ENCODE peak calls at places on chromosomes 16 and 17, in six cellular contexts. T is mesenchymal stem cell, F is H9, S is IMR-90, M is trophoblast cell, A is H1. I is an unnamed sample.
A peak's percentile ranks its signal among the peaks of the same experiment; 100 is the strongest.

GRCh38 chr17:37116802-37117201 is 168.0 kb downstream of the AATF start:
- DNase-seq in T (no peak), M (no peak), F (peak; percentile 24), A (no peak), S (no peak), I (no peak)

GRCh38 chr17:71188811-71189492 is 931.9 kb upstream of the SOX9 start:
- DNase-seq in A (no peak), S (peak; percentile 95), T (peak; percentile 94), F (no peak), M (peak; percentile 9), I (no peak)

GRCh38 chr16:26995522-26995921 is 71.2 kb upstream of the C16orf82 start:
- DNase-seq in M (no peak), F (no peak), A (no peak), T (no peak), S (no peak), I (no peak)

GRCh38 chr16:48946687-48947370 is 334.8 kb downstream of the CBLN1 start:
- DNase-seq in M (no peak), S (no peak), A (no peak), F (no peak), T (peak; percentile 62), I (no peak)

GRCh38 chr17:32673964-32674363 is 187.2 kb downstream of the CDK5R1 start:
- DNase-seq in F (no peak), M (peak; percentile 94), T (no peak), A (no peak), S (no peak), I (no peak)

GRCh38 chr17:82289822-82290541 is 16.5 kb upstream of the CSNK1D start:
- DNase-seq in T (no peak), M (no peak), F (no peak), S (no peak), A (no peak), I (no peak)

GRCh38 chr16:2818278-2818876 is 1.3 kb downstream of the PRSS21 start:
- DNase-seq in A (no peak), M (peak; percentile 41), S (no peak), F (no peak), T (no peak), I (no peak)

GRCh38 chr17:41917957-41918391 is 777 bp downstream of the ACLY start:
- DNase-seq in F (no peak), A (peak; percentile 51), M (no peak), S (peak; percentile 31), T (peak; percentile 44), I (no peak)

GRCh38 chr16:56513972-56514371 is 5.9 kb downstream of the BBS2 start:
- DNase-seq in A (no peak), S (peak; percentile 74), F (peak; percentile 45), T (peak; percentile 75), M (peak; percentile 65), I (no peak)

GRCh38 chr17:80198144-80198661 is 21.9 kb downstream of the SGSH start:
- DNase-seq in A (peak; percentile 58), S (no peak), T (no peak), F (peak; percentile 74), M (peak; percentile 82), I (no peak)

GRCh38 chr16:67086829-67087228 is 22.9 kb upstream of the PHAF1 start:
- DNase-seq in M (no peak), F (no peak), S (peak; percentile 69), T (peak; percentile 20), A (no peak), I (no peak)

GRCh38 chr17:82384730-82385429 is 13.3 kb downstream of the UTS2R start:
- DNase-seq in F (peak; percentile 64), T (peak; percentile 22), M (peak; percentile 73), A (no peak), S (peak; percentile 41), I (no peak)

GRCh38 chr16:70572050-70572925 is 48.7 kb downstream of the SF3B3 start:
- DNase-seq in S (no peak), A (no peak), T (no peak), F (no peak), M (no peak), I (no peak)

GRCh38 chr17:63641678-63642077 is 19.5 kb downstream of the MAP3K3 start:
- DNase-seq in M (peak; percentile 10), F (no peak), A (no peak), S (no peak), T (no peak), I (no peak)

GRCh38 chr16:25228372-25228771 is 11.6 kb downstream of the AQP8 start:
- DNase-seq in F (peak; percentile 66), A (no peak), S (no peak), T (no peak), M (no peak), I (no peak)

GRCh38 chr16:2026461-2027023 is at the start of gene NHERF2:
- DNase-seq in S (no peak), M (peak; percentile 46), A (no peak), F (no peak), T (peak; percentile 40), I (no peak)

GRCh38 chr17:42518046-42518754 is 17.8 kb upstream of the NAGLU start:
- DNase-seq in F (peak; percentile 22), T (peak; percentile 98), M (peak; percentile 79), S (peak; percentile 98), A (no peak), I (no peak)

GRCh38 chr17:70767102-70767701 is 597.9 kb downstream of the KCNJ2 start:
- DNase-seq in T (peak; percentile 47), A (no peak), M (peak; percentile 30), F (no peak), S (peak; percentile 59), I (peak; percentile 12)

GRCh38 chr16:12436201-12436657 is 367.5 kb downstream of the CPPED1 start:
- DNase-seq in F (peak; percentile 70), M (no peak), S (no peak), A (peak; percentile 74), T (no peak), I (peak; percentile 12)

GRCh38 chr16:2121853-2122252 is 13.8 kb downstream of the PKD1 start:
- DNase-seq in T (no peak), A (no peak), M (no peak), S (no peak), F (no peak), I (no peak)

GRCh38 chr16:4264546-4264945 is 8.3 kb downstream of the TFAP4 start:
- DNase-seq in A (no peak), F (peak; percentile 32), S (no peak), T (no peak), M (no peak), I (no peak)

GRCh38 chr16:27313422-27314160 is at the start of gene IL4R:
- DNase-seq in T (peak; percentile 90), S (peak; percentile 77), F (peak; percentile 50), M (peak; percentile 80), A (peak; percentile 73), I (peak; percentile 48)

GRCh38 chr17:21278304-21279197 is 6.0 kb upstream of the MAP2K3 start:
- DNase-seq in A (no peak), T (no peak), S (no peak), M (no peak), F (no peak), I (no peak)

GRCh38 chr17:48553837-48554236 is 8.9 kb upstream of the HOXB2 start:
- DNase-seq in M (no peak), A (no peak), S (peak; percentile 34), F (no peak), T (peak; percentile 41), I (no peak)

GRCh38 chr16:30163538-30163937 is 19.9 kb upstream of the CORO1A start:
- DNase-seq in M (no peak), S (no peak), A (no peak), T (no peak), F (no peak), I (no peak)

GRCh38 chr17:60523822-60524221 is 2.2 kb downstream of the APPBP2 start:
- DNase-seq in F (no peak), M (no peak), S (no peak), A (no peak), T (no peak), I (no peak)

GRCh38 chr17:75147878-75148546 is 6.3 kb downstream of the JPT1 start:
- DNase-seq in A (no peak), S (no peak), T (no peak), F (no peak), M (no peak), I (no peak)

DNA sequence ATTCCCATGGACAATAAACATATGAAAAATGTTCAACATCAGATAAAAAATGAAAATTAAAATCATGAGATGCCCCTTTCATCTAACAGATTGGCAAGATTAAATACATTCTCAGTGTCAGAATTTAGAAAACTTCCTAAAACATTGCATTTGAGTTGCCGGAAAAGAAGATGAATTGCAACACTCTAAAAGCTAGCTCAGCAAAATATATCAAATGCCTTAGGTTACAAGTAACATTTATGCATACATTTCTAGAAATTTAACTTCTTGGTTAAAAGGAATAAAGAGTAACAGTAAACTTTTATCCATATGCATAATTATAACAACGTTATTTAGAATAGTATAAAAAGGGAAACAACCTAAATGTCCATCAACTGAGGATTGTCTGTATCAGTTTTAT is 239.0 kb downstream of the PMP22 start:
- DNase-seq in T (no peak), F (no peak), S (no peak), A (no peak), M (no peak), I (no peak)
- H3K14ac ChIP-seq in T (no peak overlapping the region), F (no peak overlapping the region), S (no peak overlapping the region), A (no peak overlapping the region), M (no peak overlapping the region), I (no peak overlapping the region)

GRCh38 chr16:88068476-88069396 is 117.5 kb downstream of the BANP start:
- DNase-seq in S (no peak), A (no peak), T (no peak), F (no peak), M (no peak), I (no peak)

GRCh38 chr16:88067530-88068411 is 116.5 kb downstream of the BANP start:
- DNase-seq in S (no peak), F (no peak), A (no peak), M (no peak), T (no peak), I (no peak)

GRCh38 chr16:88070341-88070740 is 119.1 kb downstream of the BANP start:
- DNase-seq in A (no peak), F (no peak), S (no peak), M (peak; percentile 65), T (no peak), I (no peak)

GRCh38 chr16:88070989-88071625 is 119.9 kb downstream of the BANP start:
- DNase-seq in M (no peak), A (no peak), S (no peak), F (no peak), T (no peak), I (no peak)

GRCh38 chr16:88069397-88070168 is 118.3 kb downstream of the BANP start:
- DNase-seq in M (no peak), S (no peak), F (no peak), T (no peak), A (no peak), I (no peak)
- H3K14ac ChIP-seq in M (no peak overlapping the region), S (no peak overlapping the region), F (no peak overlapping the region), T (no peak overlapping the region), A (no peak overlapping the region), I (no peak overlapping the region)

GRCh38 chr17:43648916-43649315 is 12.8 kb downstream of the MEOX1 start:
- DNase-seq in F (no peak), M (peak; percentile 78), A (no peak), T (no peak), S (no peak), I (no peak)
- H3K14ac ChIP-seq in F (no peak overlapping the region), M (peak overlapping the region; percentile 56), A (no peak overlapping the region), T (no peak overlapping the region), S (no peak overlapping the region), I (no peak overlapping the region)

GRCh38 chr17:10384175-10384574 is 11.4 kb upstream of the MYH13 start:
- DNase-seq in A (no peak), M (no peak), F (no peak), S (no peak), T (peak; percentile 41), I (peak; percentile 37)

GRCh38 chr17:10380631-10381408 is 8.0 kb upstream of the MYH13 start:
- DNase-seq in F (no peak), S (peak; percentile 37), A (no peak), T (peak; percentile 52), M (no peak), I (no peak)

GRCh38 chr17:10385871-10386270 is 13.1 kb upstream of the MYH13 start:
- DNase-seq in M (no peak), A (no peak), F (no peak), T (no peak), S (no peak), I (no peak)
- H3K14ac ChIP-seq in M (no peak overlapping the region), A (no peak overlapping the region), F (no peak overlapping the region), T (no peak overlapping the region), S (no peak overlapping the region), I (no peak overlapping the region)

I was measured in neuronal stem cell.